ENCODE peak calls at places on chromosomes 4 and X, in six cellular contexts. X is ELF-1, P is glutamatergic neuron, S is KBM-7, K is GM12865, N is ascending aorta. A is an unnamed sample.

GRCh38 chr4:15250021-15250441 is 177.8 kb upstream of the C1QTNF7 start:
- DNase-seq in X (no peak), P (no peak), S (no peak), K (no peak), N (no peak), A (no peak)

GRCh38 chr4:86218721-86219481 is 141.0 kb downstream of the MAPK10 start:
- DNase-seq in X (no peak), P (no peak), S (no peak), K (no peak), N (no peak), A (no peak)

GRCh38 chr4:88275516-88275915 is 8.8 kb downstream of the PPM1K start:
- DNase-seq in X (no peak), P (no peak), S (peak), K (peak), N (no peak), A (peak)

GRCh38 chrX:40552768-40553167 is 28.0 kb upstream of the ATP6AP2 start:
- DNase-seq in X (no peak), P (no peak), S (peak), K (peak), N (no peak), A (no peak)

GRCh38 chr4:110344165-110344564 is 131.8 kb upstream of the ENPEP start:
- DNase-seq in X (peak), P (no peak), S (peak), K (peak), N (no peak), A (no peak)

GRCh38 chr4:151887151-151887815 is 126.5 kb upstream of the GATB start:
- DNase-seq in X (no peak), P (no peak), S (peak), K (peak), N (no peak), A (peak)

GRCh38 chrX:68994883-68995255 is 166.0 kb downstream of the EFNB1 start:
- DNase-seq in X (no peak), P (no peak), S (no peak), K (no peak), N (no peak), A (no peak)

GRCh38 chrX:45986971-45987370 is 558.2 kb downstream of the ZNF674 start:
- DNase-seq in X (peak), P (no peak), S (no peak), K (no peak), N (no peak), A (peak)

GRCh38 chrX:34764842-34765241 is 107.8 kb upstream of the TMEM47 start:
- DNase-seq in X (peak), P (no peak), S (no peak), K (no peak), N (no peak), A (no peak)

GRCh38 chrX:41192880-41193279 is 107.6 kb downstream of the USP9X start:
- DNase-seq in X (no peak), P (no peak), S (peak), K (no peak), N (no peak), A (no peak)

GRCh38 chrX:119698835-119699234 is 5.9 kb upstream of the SEPTIN6 start:
- DNase-seq in X (peak), P (no peak), S (peak), K (peak), N (no peak), A (peak)

GRCh38 chr4:151169223-151169622 is 69.8 kb downstream of the RPS3A start:
- DNase-seq in X (peak), P (peak), S (no peak), K (no peak), N (no peak), A (peak)

GRCh38 chrX:8981742-8982141 is 52.2 kb downstream of the FAM9B start:
- DNase-seq in X (peak), P (no peak), S (no peak), K (peak), N (no peak), A (no peak)

GRCh38 chrX:15686818-15687685 is 22.4 kb upstream of the CLTRN start:
- DNase-seq in X (peak), P (peak), S (peak), K (peak), N (no peak), A (peak)

GRCh38 chrX:155745792-155746191 is 133.0 kb upstream of the TMLHE start:
- DNase-seq in X (no peak), P (no peak), S (peak), K (no peak), N (no peak), A (no peak)

GRCh38 chr4:184898793-184899192 is 73.0 kb upstream of the ACSL1 start:
- DNase-seq in X (no peak), P (no peak), S (no peak), K (no peak), N (no peak), A (no peak)

GRCh38 chr4:53924333-53925049 is 139.9 kb downstream of the CHIC2 start:
- DNase-seq in X (peak), P (no peak), S (no peak), K (no peak), N (no peak), A (no peak)

A was measured in AG20443.